ENCODE peak calls at places on chromosomes 7 and 10, in five cellular contexts. N is neuronal stem cell, T is H9, H is H1, R is trophoblast cell. B is an unnamed sample.
A peak's percentile ranks its signal among the peaks of the same experiment; 100 is the strongest.

GRCh38 chr7:116528008-116528789 is 3.4 kb downstream of the CAV1 start:
- DNase-seq in N (no peak), T (no peak), H (no peak), R (peak; percentile 55), B (peak; percentile 98)

GRCh38 chr7:5082806-5083205 is 37.1 kb downstream of the RBAK start:
- DNase-seq in N (no peak), T (no peak), H (no peak), R (no peak), B (no peak)

GRCh38 chr7:125406111-125406510 is 476.5 kb upstream of the POT1 start:
- DNase-seq in N (no peak), T (no peak), H (no peak), R (no peak), B (no peak)

GRCh38 chr7:40525764-40526163 is 391.0 kb downstream of the SUGCT start:
- DNase-seq in N (no peak), T (no peak), H (no peak), R (no peak), B (no peak)

GRCh38 chr7:136325578-136325977 is 348.4 kb upstream of the MTPN start:
- DNase-seq in N (no peak), T (no peak), H (no peak), R (no peak), B (peak; percentile 24)

GRCh38 chr10:28411648-28412047 is 108.8 kb upstream of the MPP7 start:
- DNase-seq in N (no peak), T (no peak), H (no peak), R (no peak), B (no peak)

GRCh38 chr10:111990734-111991133 is 192.8 kb downstream of the GPAM start:
- DNase-seq in N (no peak), T (no peak), H (no peak), R (no peak), B (no peak)

GRCh38 chr7:104552102-104552501 is 223.7 kb downstream of the LHFPL3 start:
- DNase-seq in N (peak; percentile 81), T (peak; percentile 59), H (peak; percentile 10), R (peak; percentile 41), B (peak; percentile 0)

GRCh38 chr10:132185601-132186487 is 904 bp upstream of the DPYSL4 start:
- DNase-seq in N (peak; percentile 44), T (peak; percentile 62), H (no peak), R (no peak), B (peak; percentile 22)

GRCh38 chr10:127919418-127920191 is 12.7 kb downstream of the PTPRE start:
- DNase-seq in N (no peak), T (peak; percentile 52), H (no peak), R (no peak), B (peak; percentile 98)

GRCh38 chr10:122149138-122149606 is 121.9 kb upstream of the BTBD16 start:
- DNase-seq in N (no peak), T (no peak), H (no peak), R (no peak), B (no peak)

GRCh38 chr7:52696183-52696582 is 339.2 kb upstream of the POM121L12 start:
- DNase-seq in N (no peak), T (no peak), H (no peak), R (no peak), B (no peak)

GRCh38 chr10:92291610-92291859 is 568 bp downstream of the MARCHF5 start:
- DNase-seq in N (no peak), T (no peak), H (no peak), R (no peak), B (no peak)

GRCh38 chr10:17586741-17587720 is 30.1 kb downstream of the HACD1 start:
- DNase-seq in N (no peak), T (no peak), H (no peak), R (peak; percentile 40), B (no peak)

GRCh38 chr10:64332551-64332950 is 811.4 kb downstream of the REEP3 start:
- DNase-seq in N (no peak), T (no peak), H (no peak), R (no peak), B (no peak)

GRCh38 chr10:34908472-34908871 is 93.4 kb upstream of the PARD3 start:
- DNase-seq in N (no peak), T (no peak), H (no peak), R (no peak), B (no peak)

GRCh38 chr7:105698531-105698930 is 117.2 kb upstream of the EFCAB10 start:
- DNase-seq in N (no peak), T (no peak), H (no peak), R (peak; percentile 57), B (no peak)

GRCh38 chr7:43593010-43593409 is 10.1 kb downstream of the STK17A start:
- DNase-seq in N (no peak), T (no peak), H (no peak), R (no peak), B (peak; percentile 46)

GRCh38 chr7:18494821-18495408 is 634 bp upstream of the HDAC9 start:
- DNase-seq in N (no peak), T (no peak), H (no peak), R (no peak), B (peak; percentile 49)

GRCh38 chr7:25965405-25966123 is 186.4 kb upstream of the NFE2L3 start:
- DNase-seq in N (no peak), T (no peak), H (no peak), R (no peak), B (no peak)

GRCh38 chr7:99762680-99763327 is 21.2 kb downstream of the CYP3A4 start:
- DNase-seq in N (no peak), T (no peak), H (no peak), R (no peak), B (no peak)

GRCh38 chr10:70807566-70807965 is 8.2 kb upstream of the SGPL1 start:
- DNase-seq in N (no peak), T (no peak), H (no peak), R (no peak), B (no peak)

GRCh38 chr10:97669561-97669960 is 17.5 kb downstream of the AVPI1 start:
- DNase-seq in N (no peak), T (no peak), H (no peak), R (no peak), B (peak; percentile 24)

GRCh38 chr10:123449234-123449962 is 216.8 kb upstream of the GPR26 start:
- DNase-seq in N (no peak), T (no peak), H (no peak), R (no peak), B (no peak)

GRCh38 chr10:36188054-36188453 is 546.0 kb upstream of the FZD8 start:
- DNase-seq in N (no peak), T (peak; percentile 75), H (peak; percentile 84), R (no peak), B (no peak)

GRCh38 chr10:7218974-7219373 is 191.9 kb downstream of the SFMBT2 start:
- DNase-seq in N (no peak), T (no peak), H (no peak), R (no peak), B (peak; percentile 42)

GRCh38 chr7:31061185-31061584 is 9.1 kb downstream of the ADCYAP1R1 start:
- DNase-seq in N (no peak), T (peak; percentile 57), H (no peak), R (no peak), B (no peak)

GRCh38 chr10:1400129-1400865 is 337.0 kb downstream of the ADARB2 start:
- DNase-seq in N (no peak), T (no peak), H (no peak), R (no peak), B (no peak)

GRCh38 chr7:95096123-95096395 is 188.7 kb downstream of the PPP1R9A start:
- DNase-seq in N (no peak), T (no peak), H (no peak), R (no peak), B (no peak)

GRCh38 chr7:149310113-149310836 is 48.3 kb downstream of the ZNF783 start:
- DNase-seq in N (no peak), T (no peak), H (no peak), R (no peak), B (peak; percentile 74)

GRCh38 chr7:55360486-55360885 is 4.7 kb upstream of the LANCL2 start:
- DNase-seq in N (no peak), T (no peak), H (no peak), R (peak; percentile 31), B (no peak)

GRCh38 chr10:75363431-75363830 is 38.1 kb downstream of the ZNF503 start:
- DNase-seq in N (no peak), T (no peak), H (no peak), R (no peak), B (no peak)

GRCh38 chr7:144738708-144739314 is 97.0 kb downstream of the TPK1 start:
- DNase-seq in N (no peak), T (no peak), H (no peak), R (peak; percentile 3), B (peak; percentile 7)

GRCh38 chr7:36868727-36869411 is 144.6 kb upstream of the AOAH start:
- DNase-seq in N (no peak), T (no peak), H (no peak), R (no peak), B (no peak)

DNA sequence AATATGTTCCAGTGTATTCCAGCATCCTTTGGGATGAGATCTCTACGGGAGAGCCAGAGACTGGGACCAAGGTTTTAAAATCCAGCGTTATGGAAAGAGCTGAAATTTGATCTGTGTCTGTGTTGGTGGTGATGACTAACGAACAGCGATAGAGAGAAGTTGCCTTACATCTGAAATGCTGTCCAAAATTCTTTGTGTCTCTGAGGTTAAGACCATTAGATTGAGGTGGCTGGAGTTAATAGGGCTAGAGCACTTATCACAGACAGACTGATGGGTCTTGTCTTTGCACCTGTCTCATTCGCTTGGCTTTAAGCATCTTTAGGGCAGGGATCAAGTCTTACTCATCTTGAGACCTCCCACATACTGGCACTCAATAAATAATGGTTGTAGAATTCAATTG is 41.0 kb upstream of the RAPGEF5 start:
- DNase-seq in N (no peak), T (no peak), H (no peak), R (no peak), B (no peak)
- H2BK12ac ChIP-seq in N (no peak overlapping the region), T (no peak overlapping the region), H (no peak overlapping the region), R (no peak overlapping the region), B (no peak overlapping the region)

GRCh38 chr7:143383642-143383957 is 2.5 kb downstream of the ZYX start:
- DNase-seq in N (no peak), T (no peak), H (no peak), R (no peak), B (no peak)
- H3K4me1 ChIP-seq in N (peaks cover 16% of the 10 kb centered on the region), T (peaks cover 5% of the 10 kb centered on the region), H (peaks cover 5% of the 10 kb centered on the region), R (peaks cover 31% of the 10 kb centered on the region), B (peaks cover 54% of the 10 kb centered on the region)

DNA sequence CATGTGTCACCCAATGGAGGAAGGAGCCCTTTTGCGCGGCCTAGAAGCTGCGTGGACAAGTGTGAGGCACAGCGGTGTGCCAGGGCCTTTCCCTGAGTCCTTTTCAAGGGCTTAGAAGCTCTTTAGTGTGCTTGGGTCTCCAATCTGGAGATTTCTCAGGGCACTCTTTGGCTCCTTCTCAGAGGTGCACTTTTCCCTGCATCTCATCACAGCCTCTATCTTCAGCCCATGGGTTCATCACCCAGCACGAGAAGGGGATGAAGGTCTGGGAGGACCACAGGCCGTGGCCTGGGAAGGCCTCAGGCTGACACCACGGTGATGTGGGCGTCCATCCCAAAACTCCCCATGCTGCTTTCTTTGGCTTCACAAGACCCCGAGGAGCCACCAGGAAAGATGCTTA is 233.4 kb downstream of the TEX36 start:
- DNase-seq in N (no peak), T (no peak), H (no peak), R (no peak), B (no peak)
- H2BK12ac ChIP-seq in N (no peak overlapping the region), T (no peak overlapping the region), H (no peak overlapping the region), R (no peak overlapping the region), B (no peak overlapping the region)

DNA sequence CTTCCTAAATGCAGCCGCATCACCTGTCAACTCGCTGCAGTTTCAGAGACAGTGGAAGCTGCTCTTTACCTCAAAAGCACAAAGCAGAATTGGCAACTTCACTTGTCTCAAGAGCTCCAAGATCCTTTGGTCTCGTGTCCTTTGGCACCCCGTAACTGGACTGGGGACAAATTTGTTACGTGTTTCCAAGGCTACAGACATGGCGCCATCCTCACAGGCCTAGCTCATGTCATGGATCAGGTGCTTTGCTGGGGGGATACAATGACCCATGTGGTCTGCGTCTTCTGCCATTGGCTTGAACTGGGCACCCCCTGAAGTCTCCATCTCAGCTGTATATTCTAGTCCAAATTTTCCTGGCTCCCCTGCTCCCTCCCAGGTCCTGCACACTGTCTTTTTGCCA is 48.6 kb downstream of the CHST3 start:
- DNase-seq in N (no peak), T (no peak), H (no peak), R (no peak), B (no peak)
- H3K4me1 ChIP-seq in N (peaks cover 22% of the 10 kb centered on the region), T (no peaks in the 10 kb centered on the region), H (no peaks in the 10 kb centered on the region), R (peaks cover 36% of the 10 kb centered on the region), B (peaks cover 19% of the 10 kb centered on the region)

B was measured in mesenchymal stem cell.